ENCODE peak calls at places on chromosomes 2 and 18, in ten cellular contexts. E is neural progenitor cell; H is CD8-positive, alpha-beta T cell; U is thoracic aorta; L is psoas muscle; R is uterus; D is heart right ventricle; C is body of pancreas; V is HL-60; N is CD4-positive, alpha-beta memory T cell. M is an unnamed sample. For H3K27me3, the result is how much of the 10 kb centered on the place peaks cover.

GRCh38 chr2:128646091-128646490 is 327.4 kb upstream of the HS6ST1 start:
- DNase-seq in E (no peak), H (no peak), U (no peak), L (no peak), R (no peak), D (no peak), C (no peak), V (no peak), N (no peak), M (no peak)

GRCh38 chr2:73716518-73717250 is 20.5 kb downstream of the TPRKB start:
- DNase-seq in E (no peak), H (no peak), U (no peak), L (no peak), R (peak), D (no peak), C (no peak), V (no peak), N (no peak), M (peak)

GRCh38 chr2:211901226-211901625 is 637.4 kb downstream of the ERBB4 start:
- DNase-seq in E (no peak), H (no peak), U (no peak), L (no peak), R (no peak), D (no peak), C (no peak), V (no peak), N (no peak), M (no peak)

GRCh38 chr18:8800445-8800844 is 95.1 kb downstream of the MTCL1 start:
- DNase-seq in E (peak), H (no peak), U (no peak), L (no peak), R (no peak), D (no peak), C (no peak), V (no peak), N (no peak), M (peak)

GRCh38 chr2:26008851-26009566 is 24.9 kb upstream of the RAB10 start:
- DNase-seq in E (no peak), H (no peak), U (no peak), L (peak), R (no peak), D (no peak), C (no peak), V (peak), N (no peak), M (peak)

GRCh38 chr18:8117008-8117376 is 492.2 kb upstream of the RAB12 start:
- DNase-seq in E (no peak), H (no peak), U (no peak), L (no peak), R (no peak), D (no peak), C (no peak), V (no peak), N (no peak), M (no peak)

GRCh38 chr2:164430166-164430783 is 191.0 kb downstream of the GRB14 start:
- DNase-seq in E (peak), H (no peak), U (no peak), L (no peak), R (no peak), D (no peak), C (peak), V (no peak), N (no peak), M (peak)

GRCh38 chr18:74399225-74399887 is 57.8 kb downstream of the DIPK1C start:
- DNase-seq in E (no peak), H (no peak), U (no peak), L (peak), R (no peak), D (no peak), C (no peak), V (peak), N (no peak), M (no peak)

GRCh38 chr2:226772389-226773179 is 27.0 kb downstream of the IRS1 start:
- DNase-seq in E (no peak), H (no peak), U (no peak), L (no peak), R (no peak), D (no peak), C (no peak), V (peak), N (peak), M (no peak)

GRCh38 chr2:235917506-235917905 is 250.7 kb downstream of the GBX2 start:
- DNase-seq in E (no peak), H (no peak), U (no peak), L (no peak), R (no peak), D (no peak), C (no peak), V (no peak), N (no peak), M (no peak)

GRCh38 chr18:14925281-14925709 is 177.3 kb downstream of the ANKRD30B start:
- DNase-seq in E (no peak), H (no peak), U (no peak), L (no peak), R (no peak), D (no peak), C (no peak), V (no peak), N (no peak), M (no peak)

GRCh38 chr2:20050104-20050711 is 1.2 kb downstream of the LAPTM4A start:
- DNase-seq in E (no peak), H (peak), U (no peak), L (no peak), R (no peak), D (no peak), C (no peak), V (peak), N (peak), M (peak)

GRCh38 chr2:195818521-195818920 is 161.5 kb downstream of the SLC39A10 start:
- DNase-seq in E (no peak), H (no peak), U (no peak), L (no peak), R (no peak), D (no peak), C (no peak), V (no peak), N (no peak), M (peak)

GRCh38 chr2:36697424-36698066 is 1.0 kb downstream of the VIT start:
- DNase-seq in E (no peak), H (no peak), U (no peak), L (no peak), R (no peak), D (no peak), C (no peak), V (peak), N (no peak), M (no peak)

GRCh38 chr2:152504618-152505017 is 169.6 kb downstream of the FMNL2 start:
- DNase-seq in E (no peak), H (no peak), U (no peak), L (no peak), R (no peak), D (no peak), C (no peak), V (no peak), N (no peak), M (no peak)

GRCh38 chr2:65932571-65932970 is 500.2 kb upstream of the SPRED2 start:
- DNase-seq in E (no peak), H (no peak), U (no peak), L (no peak), R (no peak), D (no peak), C (no peak), V (no peak), N (no peak), M (no peak)

GRCh38 chr2:181585732-181586131 is 71.2 kb downstream of the CERKL start:
- DNase-seq in E (no peak), H (no peak), U (no peak), L (no peak), R (no peak), D (no peak), C (no peak), V (no peak), N (no peak), M (no peak)

DNA sequence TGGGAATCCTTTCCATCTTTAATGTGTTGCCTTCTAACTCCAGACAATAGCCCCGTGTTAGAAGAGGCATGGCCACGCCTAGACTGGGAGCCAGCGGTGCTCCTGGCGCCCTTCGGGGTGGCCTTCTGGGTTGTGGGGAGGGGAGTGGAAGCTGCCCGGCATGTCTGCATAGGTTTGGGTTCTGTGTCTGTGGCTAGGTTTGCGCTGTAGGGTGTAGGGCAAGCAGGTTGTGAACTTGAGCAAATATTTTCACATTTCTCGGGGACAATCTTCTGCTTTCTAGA is 40.4 kb downstream of the CELF4 start:
- DNase-seq in E (no peak), H (no peak), U (no peak), L (no peak), R (no peak), D (no peak), C (no peak), V (no peak), N (no peak), M (no peak)
- H3K4me3 ChIP-seq in E (peak), H (no peak), U (no peak), L (no peak), R (no peak), D (no peak), C (no peak), V (no peak), N (no peak), M (no peak)

GRCh38 chr2:223971731-223972130 is 14.5 kb downstream of the MRPL44 start:
- DNase-seq in E (no peak), H (no peak), U (no peak), L (no peak), R (no peak), D (no peak), C (no peak), V (no peak), N (no peak), M (no peak)
- H3K27ac ChIP-seq in E (no peak), H (no peak), U (no peak), L (no peak), R (no peak), D (no peak), C (no peak), V (no peak), N (no peak), M (no peak)

GRCh38 chr2:27264753-27265535 is 2.1 kb upstream of the SLC30A3 start:
- DNase-seq in E (peak), H (peak), U (no peak), L (peak), R (peak), D (peak), C (peak), V (peak), N (peak), M (no peak)
- H3K27me3 ChIP-seq in E (half or more), H (under half), U (under half), L (under half), R (under half), D (half or more), C (under half), V (half or more), N (under half), M (half or more)

GRCh38 chr2:238239872-238240760 is at the start of gene HES6:
- DNase-seq in E (peak), H (peak), U (peak), L (peak), R (peak), D (peak), C (peak), V (peak), N (peak), M (peak)
- H3K4me3 ChIP-seq in E (peak), H (peak), U (peak), L (peak), R (peak), D (peak), C (peak), V (peak), N (no peak), M (peak)

DNA sequence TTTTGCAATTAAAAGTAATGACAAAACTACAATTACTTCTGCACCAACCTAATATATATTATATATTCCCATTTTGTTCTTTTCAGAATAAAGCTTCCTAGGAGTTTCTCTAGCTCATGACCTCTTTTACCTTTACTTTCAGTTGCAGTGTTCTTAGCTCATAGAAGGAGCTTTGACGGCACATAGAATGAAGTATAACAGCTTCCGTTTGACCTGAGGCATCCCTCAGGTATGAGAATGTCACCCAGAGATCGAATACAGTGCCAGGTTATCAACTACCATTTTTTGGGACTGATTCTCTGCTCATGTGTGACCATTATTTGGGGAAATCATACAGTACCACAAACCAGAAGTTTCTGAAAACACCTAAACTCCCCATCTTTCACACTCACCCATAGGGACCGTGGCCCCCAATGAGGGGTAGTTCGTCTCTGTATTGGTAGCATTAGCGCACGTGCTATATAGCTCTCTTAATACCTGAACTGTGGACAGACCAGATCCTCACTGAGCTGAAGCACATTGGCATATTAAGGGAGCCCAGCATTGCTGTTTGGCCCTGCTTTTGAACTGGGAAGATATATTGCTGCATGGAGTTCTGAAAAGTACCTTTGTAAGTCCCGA is 123.0 kb downstream of the SPTBN1 start:
- DNase-seq in E (no peak), H (no peak), U (no peak), L (no peak), R (no peak), D (no peak), C (no peak), V (no peak), N (no peak), M (no peak)
- H3K27ac ChIP-seq in E (no peak), H (peak), U (no peak), L (no peak), R (peak), D (no peak), C (peak), V (peak), N (peak), M (no peak)

DNA sequence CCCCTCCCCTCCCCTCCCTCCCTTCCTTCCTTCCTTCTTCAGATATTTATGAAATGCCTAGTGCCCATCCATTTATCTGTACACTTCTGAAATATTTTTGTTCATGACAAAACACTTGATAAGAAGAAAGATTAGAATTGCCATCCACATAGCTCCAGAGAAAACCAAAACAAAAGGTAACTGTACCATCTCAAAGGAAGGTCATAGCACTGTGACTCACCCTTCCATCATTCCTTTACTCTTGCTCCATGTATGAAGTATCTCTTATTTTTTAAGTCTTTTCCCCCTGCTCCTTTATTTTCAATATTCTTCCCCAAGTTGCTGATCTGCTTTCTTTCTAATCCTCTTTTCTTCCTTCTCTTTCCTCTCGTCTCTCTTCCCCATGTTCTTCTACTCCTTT is 9.9 kb downstream of the CNTNAP5 start:
- DNase-seq in E (no peak), H (no peak), U (no peak), L (no peak), R (no peak), D (no peak), C (no peak), V (no peak), N (no peak), M (no peak)
- H3K27me3 ChIP-seq in E (under half), H (under half), U (under half), L (under half), R (under half), D (under half), C (under half), V (under half), N (under half), M (under half)

GRCh38 chr2:130374587-130375290 is 18.9 kb downstream of the PTPN18 start:
- DNase-seq in E (no peak), H (no peak), U (no peak), L (no peak), R (no peak), D (no peak), C (no peak), V (no peak), N (no peak), M (no peak)

GRCh38 chr2:130372055-130372832 is 16.4 kb downstream of the PTPN18 start:
- DNase-seq in E (peak), H (peak), U (peak), L (peak), R (peak), D (peak), C (peak), V (peak), N (peak), M (peak)

GRCh38 chr2:130372833-130373807 is 17.3 kb downstream of the PTPN18 start:
- DNase-seq in E (no peak), H (no peak), U (no peak), L (no peak), R (no peak), D (no peak), C (no peak), V (no peak), N (no peak), M (no peak)

GRCh38 chr2:130375291-130376266 is 19.7 kb downstream of the PTPN18 start:
- DNase-seq in E (no peak), H (no peak), U (no peak), L (no peak), R (no peak), D (no peak), C (no peak), V (no peak), N (no peak), M (no peak)

GRCh38 chr2:130373808-130374365 is 18.0 kb downstream of the PTPN18 start:
- DNase-seq in E (no peak), H (no peak), U (no peak), L (no peak), R (no peak), D (no peak), C (no peak), V (no peak), N (no peak), M (no peak)
- H3K4me3 ChIP-seq in E (no peak), H (no peak), U (peak), L (no peak), R (no peak), D (no peak), C (no peak), V (no peak), N (no peak), M (peak)